ENCODE peak calls at places on chromosomes 12 and 14, in eight cellular contexts. One of them, this sample, is unnamed.

GRCh38 chr12:10136637-10137205 is 6.7 kb upstream of the CLEC7A start:
- DNase-seq in ELR: no peak
- DNase-seq in astrocyte of the spinal cord: no peak
- DNase-seq in globus pallidus: no peak
- DNase-seq in NCI-H345: peak
- DNase-seq in A172: no peak
- DNase-seq in GM10248: no peak
- DNase-seq in natural killer cell: no peak
- DNase-seq in this sample: no peak

GRCh38 chr12:46459111-46459510 is 86.5 kb upstream of the SLC38A2 start:
- DNase-seq in A172: peak
- DNase-seq in ELR: peak
- DNase-seq in NCI-H345: no peak
- DNase-seq in natural killer cell: no peak
- DNase-seq in globus pallidus: no peak
- DNase-seq in GM10248: no peak
- DNase-seq in astrocyte of the spinal cord: peak
- DNase-seq in this sample: no peak

GRCh38 chr12:10283028-10283427 is 24.6 kb upstream of the KLRD1 start:
- DNase-seq in globus pallidus: peak
- DNase-seq in GM10248: no peak
- DNase-seq in astrocyte of the spinal cord: no peak
- DNase-seq in A172: no peak
- DNase-seq in ELR: no peak
- DNase-seq in NCI-H345: peak
- DNase-seq in natural killer cell: no peak
- DNase-seq in this sample: no peak

GRCh38 chr12:6953417-6954315 is 2.5 kb downstream of the PTPN6 start:
- DNase-seq in natural killer cell: peak
- DNase-seq in NCI-H345: no peak
- DNase-seq in ELR: no peak
- DNase-seq in GM10248: peak
- DNase-seq in A172: no peak
- DNase-seq in astrocyte of the spinal cord: no peak
- DNase-seq in globus pallidus: no peak
- DNase-seq in this sample: no peak

GRCh38 chr12:130179621-130180020 is 17.4 kb downstream of the FZD10 start:
- DNase-seq in globus pallidus: no peak
- DNase-seq in NCI-H345: no peak
- DNase-seq in A172: no peak
- DNase-seq in GM10248: no peak
- DNase-seq in astrocyte of the spinal cord: no peak
- DNase-seq in natural killer cell: no peak
- DNase-seq in ELR: no peak
- DNase-seq in this sample: no peak

GRCh38 chr12:13135336-13136178 is 32.1 kb upstream of the GSG1 start:
- DNase-seq in globus pallidus: peak
- DNase-seq in NCI-H345: no peak
- DNase-seq in ELR: peak
- DNase-seq in natural killer cell: no peak
- DNase-seq in GM10248: no peak
- DNase-seq in astrocyte of the spinal cord: peak
- DNase-seq in A172: peak
- DNase-seq in this sample: peak

GRCh38 chr14:92607251-92607650 is 93.7 kb downstream of the RIN3 start:
- DNase-seq in globus pallidus: no peak
- DNase-seq in NCI-H345: no peak
- DNase-seq in A172: no peak
- DNase-seq in astrocyte of the spinal cord: no peak
- DNase-seq in ELR: no peak
- DNase-seq in GM10248: no peak
- DNase-seq in natural killer cell: no peak
- DNase-seq in this sample: no peak

GRCh38 chr14:89041245-89041585 is 216.8 kb downstream of the TTC8 start:
- DNase-seq in GM10248: no peak
- DNase-seq in natural killer cell: no peak
- DNase-seq in globus pallidus: no peak
- DNase-seq in A172: peak
- DNase-seq in ELR: no peak
- DNase-seq in NCI-H345: peak
- DNase-seq in astrocyte of the spinal cord: no peak
- DNase-seq in this sample: no peak

GRCh38 chr12:43066471-43066870 is 476.9 kb upstream of the PRICKLE1 start:
- DNase-seq in natural killer cell: no peak
- DNase-seq in GM10248: no peak
- DNase-seq in A172: no peak
- DNase-seq in ELR: no peak
- DNase-seq in NCI-H345: no peak
- DNase-seq in astrocyte of the spinal cord: no peak
- DNase-seq in globus pallidus: no peak
- DNase-seq in this sample: no peak

GRCh38 chr14:104423715-104424405 is 155.7 kb upstream of the C14orf180 start:
- DNase-seq in NCI-H345: no peak
- DNase-seq in ELR: no peak
- DNase-seq in natural killer cell: no peak
- DNase-seq in A172: no peak
- DNase-seq in astrocyte of the spinal cord: no peak
- DNase-seq in GM10248: no peak
- DNase-seq in globus pallidus: no peak
- DNase-seq in this sample: no peak

GRCh38 chr12:12505544-12506501 is 56.8 kb downstream of the DUSP16 start:
- DNase-seq in A172: no peak
- DNase-seq in globus pallidus: peak
- DNase-seq in ELR: peak
- DNase-seq in NCI-H345: no peak
- DNase-seq in GM10248: peak
- DNase-seq in astrocyte of the spinal cord: peak
- DNase-seq in natural killer cell: no peak
- DNase-seq in this sample: no peak

GRCh38 chr12:41683023-41683422 is 461.7 kb downstream of the GXYLT1 start:
- DNase-seq in astrocyte of the spinal cord: no peak
- DNase-seq in A172: no peak
- DNase-seq in GM10248: no peak
- DNase-seq in globus pallidus: no peak
- DNase-seq in ELR: no peak
- DNase-seq in natural killer cell: no peak
- DNase-seq in NCI-H345: no peak
- DNase-seq in this sample: no peak

GRCh38 chr12:59164226-59164625 is 243.9 kb upstream of the LRIG3 start:
- DNase-seq in globus pallidus: no peak
- DNase-seq in GM10248: no peak
- DNase-seq in ELR: no peak
- DNase-seq in NCI-H345: no peak
- DNase-seq in astrocyte of the spinal cord: peak
- DNase-seq in natural killer cell: no peak
- DNase-seq in A172: no peak
- DNase-seq in this sample: no peak

GRCh38 chr14:97641827-97642226 is 844.6 kb downstream of the VRK1 start:
- DNase-seq in astrocyte of the spinal cord: no peak
- DNase-seq in globus pallidus: no peak
- DNase-seq in ELR: no peak
- DNase-seq in GM10248: no peak
- DNase-seq in A172: no peak
- DNase-seq in NCI-H345: no peak
- DNase-seq in natural killer cell: no peak
- DNase-seq in this sample: no peak

GRCh38 chr12:53777936-53778644 is 26.3 kb upstream of the CISTR start:
- DNase-seq in natural killer cell: no peak
- DNase-seq in ELR: no peak
- DNase-seq in A172: no peak
- DNase-seq in NCI-H345: no peak
- DNase-seq in globus pallidus: no peak
- DNase-seq in astrocyte of the spinal cord: no peak
- DNase-seq in GM10248: no peak
- DNase-seq in this sample: no peak

GRCh38 chr12:75606921-75607320 is 95.5 kb upstream of the KRR1 start:
- DNase-seq in natural killer cell: no peak
- DNase-seq in globus pallidus: peak
- DNase-seq in NCI-H345: no peak
- DNase-seq in GM10248: no peak
- DNase-seq in astrocyte of the spinal cord: no peak
- DNase-seq in A172: no peak
- DNase-seq in ELR: no peak
- DNase-seq in this sample: no peak

GRCh38 chr12:124847113-124847512 is 16.6 kb downstream of the SCARB1 start:
- DNase-seq in globus pallidus: no peak
- DNase-seq in astrocyte of the spinal cord: no peak
- DNase-seq in natural killer cell: no peak
- DNase-seq in NCI-H345: no peak
- DNase-seq in GM10248: no peak
- DNase-seq in ELR: no peak
- DNase-seq in A172: no peak
- DNase-seq in this sample: peak

GRCh38 chr12:12214635-12215131 is 52.2 kb downstream of the LRP6 start:
- DNase-seq in A172: no peak
- DNase-seq in GM10248: no peak
- DNase-seq in natural killer cell: no peak
- DNase-seq in globus pallidus: no peak
- DNase-seq in ELR: peak
- DNase-seq in NCI-H345: no peak
- DNase-seq in astrocyte of the spinal cord: peak
- DNase-seq in this sample: no peak

GRCh38 chr12:105676694-105677093 is 346.2 kb downstream of the C12orf75 start:
- DNase-seq in NCI-H345: no peak
- DNase-seq in GM10248: no peak
- DNase-seq in globus pallidus: no peak
- DNase-seq in ELR: no peak
- DNase-seq in A172: no peak
- DNase-seq in natural killer cell: no peak
- DNase-seq in astrocyte of the spinal cord: no peak
- DNase-seq in this sample: no peak

GRCh38 chr12:15706010-15706676 is 83.0 kb downstream of the EPS8 start:
- DNase-seq in A172: no peak
- DNase-seq in globus pallidus: no peak
- DNase-seq in GM10248: no peak
- DNase-seq in NCI-H345: peak
- DNase-seq in ELR: no peak
- DNase-seq in natural killer cell: no peak
- DNase-seq in astrocyte of the spinal cord: no peak
- DNase-seq in this sample: no peak

GRCh38 chr14:68982581-68982980 is 3.5 kb upstream of the ACTN1 start:
- DNase-seq in astrocyte of the spinal cord: no peak
- DNase-seq in NCI-H345: no peak
- DNase-seq in globus pallidus: no peak
- DNase-seq in ELR: no peak
- DNase-seq in GM10248: no peak
- DNase-seq in A172: no peak
- DNase-seq in natural killer cell: no peak
- DNase-seq in this sample: no peak

GRCh38 chr12:100083308-100083707 is 59.4 kb downstream of the BLTP3B start:
- DNase-seq in GM10248: no peak
- DNase-seq in A172: no peak
- DNase-seq in globus pallidus: no peak
- DNase-seq in NCI-H345: no peak
- DNase-seq in astrocyte of the spinal cord: no peak
- DNase-seq in natural killer cell: no peak
- DNase-seq in ELR: no peak
- DNase-seq in this sample: no peak

GRCh38 chr14:21419528-21419927 is 35.7 kb upstream of the SUPT16H start:
- DNase-seq in natural killer cell: no peak
- DNase-seq in astrocyte of the spinal cord: no peak
- DNase-seq in A172: no peak
- DNase-seq in ELR: no peak
- DNase-seq in GM10248: no peak
- DNase-seq in NCI-H345: no peak
- DNase-seq in globus pallidus: no peak
- DNase-seq in this sample: no peak

GRCh38 chr14:35959835-35960234 is 133.7 kb downstream of the BRMS1L start:
- DNase-seq in globus pallidus: peak
- DNase-seq in natural killer cell: no peak
- DNase-seq in NCI-H345: no peak
- DNase-seq in GM10248: no peak
- DNase-seq in astrocyte of the spinal cord: no peak
- DNase-seq in ELR: no peak
- DNase-seq in A172: no peak
- DNase-seq in this sample: no peak

GRCh38 chr12:31288381-31288780 is 37.6 kb downstream of the SINHCAF start:
- DNase-seq in natural killer cell: no peak
- DNase-seq in NCI-H345: no peak
- DNase-seq in A172: no peak
- DNase-seq in GM10248: no peak
- DNase-seq in astrocyte of the spinal cord: no peak
- DNase-seq in ELR: no peak
- DNase-seq in globus pallidus: no peak
- DNase-seq in this sample: no peak

GRCh38 chr14:28059254-28059653 is 707.3 kb upstream of the FOXG1 start:
- DNase-seq in A172: no peak
- DNase-seq in GM10248: no peak
- DNase-seq in natural killer cell: no peak
- DNase-seq in globus pallidus: no peak
- DNase-seq in ELR: no peak
- DNase-seq in NCI-H345: peak
- DNase-seq in astrocyte of the spinal cord: no peak
- DNase-seq in this sample: no peak

GRCh38 chr12:57377103-57377840 is 53.6 kb downstream of the R3HDM2 start:
- DNase-seq in NCI-H345: no peak
- DNase-seq in A172: no peak
- DNase-seq in ELR: no peak
- DNase-seq in astrocyte of the spinal cord: no peak
- DNase-seq in globus pallidus: no peak
- DNase-seq in GM10248: no peak
- DNase-seq in natural killer cell: no peak
- DNase-seq in this sample: no peak

GRCh38 chr12:6850796-6851152 is 312 bp downstream of the CDCA3 start:
- DNase-seq in GM10248: no peak
- DNase-seq in astrocyte of the spinal cord: no peak
- DNase-seq in ELR: no peak
- DNase-seq in A172: no peak
- DNase-seq in natural killer cell: no peak
- DNase-seq in NCI-H345: no peak
- DNase-seq in globus pallidus: no peak
- DNase-seq in this sample: peak

GRCh38 chr12:74317078-74317581 is 220.5 kb upstream of the ATXN7L3B start:
- DNase-seq in NCI-H345: peak
- DNase-seq in ELR: peak
- DNase-seq in astrocyte of the spinal cord: peak
- DNase-seq in GM10248: no peak
- DNase-seq in natural killer cell: no peak
- DNase-seq in A172: peak
- DNase-seq in globus pallidus: peak
- DNase-seq in this sample: peak

GRCh38 chr14:80607430-80608200 is 333.9 kb downstream of the CEP128 start:
- DNase-seq in A172: no peak
- DNase-seq in NCI-H345: no peak
- DNase-seq in GM10248: no peak
- DNase-seq in globus pallidus: no peak
- DNase-seq in natural killer cell: no peak
- DNase-seq in astrocyte of the spinal cord: no peak
- DNase-seq in ELR: no peak
- DNase-seq in this sample: no peak

GRCh38 chr12:85036241-85036707 is at the start of the genes LRRIQ1 and TSPAN19:
- DNase-seq in astrocyte of the spinal cord: peak
- DNase-seq in NCI-H345: peak
- DNase-seq in A172: peak
- DNase-seq in natural killer cell: no peak
- DNase-seq in GM10248: peak
- DNase-seq in ELR: peak
- DNase-seq in globus pallidus: peak
- DNase-seq in this sample: peak

GRCh38 chr12:1592444-1593231 is 1.7 kb downstream of the FBXL14 start:
- DNase-seq in globus pallidus: peak
- DNase-seq in natural killer cell: peak
- DNase-seq in GM10248: peak
- DNase-seq in astrocyte of the spinal cord: peak
- DNase-seq in A172: no peak
- DNase-seq in ELR: peak
- DNase-seq in NCI-H345: peak
- DNase-seq in this sample: peak

GRCh38 chr14:86640288-86640687 is 1110.3 kb downstream of the FLRT2 start:
- DNase-seq in ELR: no peak
- DNase-seq in astrocyte of the spinal cord: no peak
- DNase-seq in GM10248: no peak
- DNase-seq in A172: no peak
- DNase-seq in natural killer cell: no peak
- DNase-seq in globus pallidus: no peak
- DNase-seq in NCI-H345: no peak
- DNase-seq in this sample: no peak

GRCh38 chr14:103624860-103625259 is 4.2 kb upstream of the KLC1 start:
- DNase-seq in globus pallidus: no peak
- DNase-seq in A172: peak
- DNase-seq in natural killer cell: no peak
- DNase-seq in astrocyte of the spinal cord: peak
- DNase-seq in ELR: peak
- DNase-seq in GM10248: no peak
- DNase-seq in NCI-H345: no peak
- DNase-seq in this sample: no peak